ENCODE peak calls at places on chromosomes 1 and 21, in five cellular contexts. E is tibial nerve, N is esophagus muscularis mucosa, M is ovary, Y is heart left ventricle. T is an unnamed sample. For H3K4me1, the result is how much of the 10 kb centered on the place peaks cover.

GRCh38 chr1:6603424-6603850 is 768 bp upstream of the KLHL21 start:
- DNase-seq in E (no peak), N (no peak), M (peak), Y (peak), T (peak)

GRCh38 chr1:205578780-205579571 is 52.8 kb downstream of the ELK4 start:
- DNase-seq in E (no peak), N (no peak), M (no peak), Y (no peak), T (no peak)

GRCh38 chr1:228647523-228648444 is 87.5 kb upstream of the RHOU start:
- DNase-seq in E (no peak), N (peak), M (peak), Y (peak), T (peak)

GRCh38 chr1:226632169-226632884 is 83.8 kb downstream of the STUM start:
- DNase-seq in E (no peak), N (no peak), M (peak), Y (no peak), T (peak)

GRCh38 chr1:115828101-115829022 is 12.6 kb downstream of the NHLH2 start:
- DNase-seq in E (no peak), N (no peak), M (peak), Y (peak), T (peak)

GRCh38 chr1:200354243-200354642 is 55.6 kb downstream of the ZNF281 start:
- DNase-seq in E (no peak), N (no peak), M (no peak), Y (no peak), T (no peak)

GRCh38 chr1:24910210-24910609 is 19.9 kb downstream of the RUNX3 start:
- DNase-seq in E (no peak), N (no peak), M (no peak), Y (no peak), T (no peak)

GRCh38 chr1:43267291-43267805 is 2.4 kb upstream of the TMEM125 start:
- DNase-seq in E (no peak), N (no peak), M (no peak), Y (no peak), T (no peak)

GRCh38 chr1:208079161-208079560 is 165.0 kb downstream of the PLXNA2 start:
- DNase-seq in E (no peak), N (no peak), M (no peak), Y (no peak), T (no peak)

GRCh38 chr1:172638885-172639831 is 19.7 kb upstream of the FASLG start:
- DNase-seq in E (no peak), N (no peak), M (no peak), Y (no peak), T (no peak)

GRCh38 chr1:235077163-235077540 is 51.5 kb downstream of the TOMM20 start:
- DNase-seq in E (no peak), N (no peak), M (no peak), Y (no peak), T (no peak)
- H3K4me1 ChIP-seq in E (half or more), N (half or more), M (under half), Y (half or more), T (under half)

GRCh38 chr1:216562383-216562782 is 139.1 kb upstream of the USH2A start:
- DNase-seq in E (no peak), N (no peak), M (no peak), Y (no peak), T (no peak)

GRCh38 chr1:216563096-216563495 is 139.8 kb upstream of the USH2A start:
- DNase-seq in E (no peak), N (no peak), M (no peak), Y (no peak), T (no peak)

DNA sequence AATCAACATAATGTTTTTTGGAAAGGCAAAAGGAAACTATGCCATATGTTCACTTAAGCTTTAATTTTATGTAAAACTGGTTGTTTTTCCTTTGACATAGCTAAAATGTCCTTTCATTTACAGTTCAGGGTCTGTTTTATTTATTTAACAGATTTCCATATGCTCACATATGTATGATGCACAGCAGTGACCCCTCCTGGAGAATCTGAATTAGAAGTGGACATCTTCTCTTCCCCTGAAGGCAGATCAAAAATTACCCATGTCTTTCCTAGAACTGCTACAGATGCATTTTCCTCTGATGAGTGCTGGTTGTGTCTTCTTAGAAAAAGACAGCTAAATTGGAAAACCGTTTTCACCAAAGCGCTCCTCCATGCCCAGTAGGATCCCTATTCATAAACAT is 143.6 kb upstream of the USH2A start:
- DNase-seq in E (no peak), N (no peak), M (no peak), Y (no peak), T (no peak)
- TF ChIP-seq CTCF in E (no peak), N (no peak), M (no peak), Y (no peak), T (no peak)

DNA sequence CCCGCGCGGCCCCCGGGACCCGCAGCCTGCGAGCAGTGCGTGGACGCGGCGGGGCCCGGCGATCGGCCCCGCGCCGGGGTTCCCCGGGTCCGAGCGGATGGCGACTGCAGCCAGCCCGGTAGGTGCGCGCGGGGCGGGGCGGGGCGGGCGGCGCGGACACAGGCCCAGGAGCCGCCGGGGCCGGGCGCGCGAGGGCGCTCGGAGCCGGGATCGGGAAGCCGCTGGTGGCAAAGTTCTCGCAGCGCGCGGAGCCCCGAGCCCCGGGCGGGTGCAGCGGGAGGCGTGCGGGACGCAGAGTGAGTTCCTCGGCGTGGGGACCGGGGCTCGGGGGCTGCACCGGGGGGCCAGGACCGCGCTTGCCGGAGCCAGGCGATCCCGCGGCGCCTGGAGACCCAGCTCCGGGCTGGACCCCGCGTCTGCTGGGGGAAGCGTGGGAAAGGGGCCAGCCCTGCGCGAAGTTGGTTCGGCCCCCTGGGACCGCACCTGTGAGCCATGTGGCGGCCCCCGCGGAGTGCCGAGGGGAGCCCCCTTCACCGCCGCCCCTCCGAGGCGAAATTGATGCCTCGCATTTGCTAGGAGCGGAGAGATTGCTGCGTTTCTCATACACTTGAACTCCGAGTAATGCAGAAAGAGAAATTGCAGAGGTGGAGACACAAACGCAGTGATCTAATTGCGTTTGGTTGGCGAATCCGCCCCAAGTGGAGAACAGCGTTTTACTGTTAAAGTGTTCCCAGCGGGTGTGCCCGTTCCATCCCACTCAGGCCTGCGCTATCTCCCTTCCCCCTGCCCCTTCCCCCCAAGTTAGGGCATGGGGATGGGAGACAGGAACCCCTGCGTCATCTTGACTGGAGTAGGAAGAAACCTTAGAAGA is 228.9 kb upstream of the TMEM51 start:
- DNase-seq in E (no peak), N (no peak), M (peak), Y (peak), T (no peak)
- TF ChIP-seq POLR2A in E (no peak), N (no peak), M (no peak), Y (no peak), T (no peak)

GRCh38 chr1:31010081-31010989 is 55.2 kb downstream of the PUM1 start:
- DNase-seq in E (no peak), N (no peak), M (no peak), Y (no peak), T (no peak)
- H3K4me1 ChIP-seq in E (half or more), N (half or more), M (under half), Y (half or more), T (under half)

DNA sequence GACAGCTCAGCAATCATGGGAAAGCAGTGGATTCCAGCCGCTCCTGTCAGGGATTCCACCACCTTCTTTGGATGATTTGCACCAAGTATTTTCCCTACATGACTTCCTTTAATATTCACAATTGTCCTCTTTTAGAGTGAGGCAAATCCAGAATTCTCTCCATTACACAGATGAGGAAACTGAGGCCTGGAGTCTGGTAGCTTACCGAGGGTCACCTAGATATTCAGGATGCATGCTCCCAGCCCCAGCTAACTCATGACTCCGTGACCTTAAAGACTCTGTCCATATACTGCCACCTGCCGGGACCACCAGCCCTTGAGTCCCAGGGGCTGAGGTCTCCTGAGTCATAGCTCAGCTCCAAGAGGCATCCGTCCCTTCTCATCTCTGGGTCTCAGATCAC is 80.6 kb downstream of the CAPZB start:
- DNase-seq in E (no peak), N (no peak), M (no peak), Y (no peak), T (no peak)
- TF ChIP-seq CTCF in E (no peak), N (no peak), M (no peak), Y (no peak), T (no peak)

GRCh38 chr1:36351222-36351977 is 28.0 kb upstream of the EVA1B start:
- DNase-seq in E (no peak), N (no peak), M (no peak), Y (no peak), T (no peak)

GRCh38 chr1:36346741-36347370 is 23.4 kb upstream of the EVA1B start:
- DNase-seq in E (no peak), N (no peak), M (no peak), Y (no peak), T (no peak)

GRCh38 chr1:36349839-36350238 is 26.4 kb upstream of the EVA1B start:
- DNase-seq in E (no peak), N (no peak), M (no peak), Y (no peak), T (no peak)

GRCh38 chr1:36350659-36351171 is 27.3 kb upstream of the EVA1B start:
- DNase-seq in E (no peak), N (no peak), M (no peak), Y (no peak), T (no peak)

DNA sequence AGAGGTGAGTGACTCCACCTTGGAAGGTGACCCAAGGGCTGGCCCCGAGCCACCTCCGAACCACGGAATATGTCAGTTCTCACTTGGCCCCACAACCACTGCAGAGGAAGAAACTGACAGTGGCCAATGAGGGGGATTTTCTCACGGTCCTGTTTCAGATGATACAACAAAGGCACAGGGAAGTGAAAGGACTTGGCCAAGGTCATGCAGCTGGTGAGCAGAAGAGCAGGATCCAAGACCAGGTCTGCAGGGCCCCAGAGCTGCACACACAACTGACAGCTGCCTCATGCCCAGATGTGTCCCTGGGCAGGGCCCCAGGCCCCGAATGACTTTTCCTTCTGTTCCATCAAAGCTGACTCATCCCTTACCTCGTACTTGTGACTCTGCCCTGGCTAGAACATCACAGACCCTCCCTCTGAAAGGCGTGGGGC is 25.8 kb upstream of the EVA1B start:
- DNase-seq in E (no peak), N (no peak), M (no peak), Y (no peak), T (no peak)
- TF ChIP-seq POLR2A in E (no peak), N (no peak), M (no peak), Y (no peak), T (no peak)

GRCh38 chr1:91803847-91804545 is 82.0 kb downstream of the TGFBR3 start:
- DNase-seq in E (no peak), N (no peak), M (no peak), Y (no peak), T (no peak)

GRCh38 chr1:91806146-91806545 is 79.8 kb downstream of the TGFBR3 start:
- DNase-seq in E (no peak), N (no peak), M (no peak), Y (no peak), T (no peak)

GRCh38 chr1:91803133-91803532 is 82.8 kb downstream of the TGFBR3 start:
- DNase-seq in E (no peak), N (no peak), M (no peak), Y (no peak), T (no peak)

GRCh38 chr1:91805343-91805801 is 80.6 kb downstream of the TGFBR3 start:
- DNase-seq in E (no peak), N (no peak), M (no peak), Y (no peak), T (no peak)

GRCh38 chr1:91804546-91805023 is 81.4 kb downstream of the TGFBR3 start:
- DNase-seq in E (no peak), N (no peak), M (no peak), Y (no peak), T (no peak)
- H3K4me1 ChIP-seq in E (half or more), N (half or more), M (under half), Y (under half), T (under half)

GRCh38 chr21:42124081-42124480 is 53.0 kb downstream of the UMODL1 start:
- DNase-seq in E (no peak), N (no peak), M (no peak), Y (peak), T (no peak)

GRCh38 chr21:42124826-42125570 is 53.9 kb downstream of the UMODL1 start:
- DNase-seq in E (no peak), N (no peak), M (no peak), Y (no peak), T (no peak)

GRCh38 chr21:42123509-42123908 is 52.4 kb downstream of the UMODL1 start:
- DNase-seq in E (no peak), N (no peak), M (no peak), Y (peak), T (no peak)

GRCh38 chr21:42127164-42128125 is 56.3 kb downstream of the UMODL1 start:
- DNase-seq in E (no peak), N (no peak), M (no peak), Y (no peak), T (no peak)

DNA sequence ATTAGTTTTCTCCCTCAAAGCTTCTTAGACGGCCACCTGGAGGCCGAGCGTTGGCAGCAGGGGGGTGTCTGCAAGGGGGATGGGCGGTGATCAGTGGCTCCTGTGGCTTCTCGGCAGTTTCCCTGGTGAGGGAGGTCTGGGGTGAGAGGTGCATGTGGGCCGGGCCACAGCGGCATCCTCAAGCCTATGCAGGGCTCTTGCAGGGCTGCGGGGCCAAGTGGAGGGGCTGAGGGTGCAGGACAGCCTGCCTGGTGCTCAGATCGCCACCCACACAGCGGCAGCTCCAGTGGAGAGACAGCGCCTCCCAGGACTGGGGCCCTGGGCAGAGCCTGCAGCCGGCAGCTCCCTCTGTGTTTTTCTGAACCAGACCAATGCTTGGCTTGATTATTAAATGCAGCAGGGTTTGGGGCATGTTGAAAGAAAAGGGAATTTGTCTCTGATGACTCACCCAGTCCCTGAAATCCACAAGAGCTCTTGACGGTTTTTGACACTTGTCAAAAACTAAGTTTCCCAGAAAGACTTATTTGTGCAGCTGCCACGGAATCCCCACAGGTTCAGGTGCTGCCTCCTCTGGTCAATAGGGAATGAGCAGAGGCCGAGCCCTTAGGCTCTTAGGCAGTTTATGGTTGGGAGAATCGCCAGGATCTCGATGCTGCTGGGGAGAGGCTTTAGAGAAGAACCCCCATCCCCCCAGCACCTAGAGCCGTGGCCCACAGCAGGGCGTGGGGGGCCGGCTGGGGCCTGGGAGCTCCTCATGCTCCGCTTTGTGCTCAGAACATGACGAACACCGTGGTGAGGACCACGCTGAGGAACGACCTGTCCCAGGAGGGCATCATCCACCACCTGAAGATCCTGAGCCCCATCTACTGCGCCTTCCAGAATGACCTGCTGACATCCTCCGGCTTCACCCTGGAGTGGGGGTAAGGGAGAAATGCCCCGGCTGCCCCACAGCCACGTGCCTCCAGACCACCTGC is 54.7 kb downstream of the UMODL1 start:
- DNase-seq in E (no peak), N (no peak), M (no peak), Y (no peak), T (no peak)
- TF ChIP-seq CTCF in E (no peak), N (no peak), M (no peak), Y (no peak), T (no peak)

DNA sequence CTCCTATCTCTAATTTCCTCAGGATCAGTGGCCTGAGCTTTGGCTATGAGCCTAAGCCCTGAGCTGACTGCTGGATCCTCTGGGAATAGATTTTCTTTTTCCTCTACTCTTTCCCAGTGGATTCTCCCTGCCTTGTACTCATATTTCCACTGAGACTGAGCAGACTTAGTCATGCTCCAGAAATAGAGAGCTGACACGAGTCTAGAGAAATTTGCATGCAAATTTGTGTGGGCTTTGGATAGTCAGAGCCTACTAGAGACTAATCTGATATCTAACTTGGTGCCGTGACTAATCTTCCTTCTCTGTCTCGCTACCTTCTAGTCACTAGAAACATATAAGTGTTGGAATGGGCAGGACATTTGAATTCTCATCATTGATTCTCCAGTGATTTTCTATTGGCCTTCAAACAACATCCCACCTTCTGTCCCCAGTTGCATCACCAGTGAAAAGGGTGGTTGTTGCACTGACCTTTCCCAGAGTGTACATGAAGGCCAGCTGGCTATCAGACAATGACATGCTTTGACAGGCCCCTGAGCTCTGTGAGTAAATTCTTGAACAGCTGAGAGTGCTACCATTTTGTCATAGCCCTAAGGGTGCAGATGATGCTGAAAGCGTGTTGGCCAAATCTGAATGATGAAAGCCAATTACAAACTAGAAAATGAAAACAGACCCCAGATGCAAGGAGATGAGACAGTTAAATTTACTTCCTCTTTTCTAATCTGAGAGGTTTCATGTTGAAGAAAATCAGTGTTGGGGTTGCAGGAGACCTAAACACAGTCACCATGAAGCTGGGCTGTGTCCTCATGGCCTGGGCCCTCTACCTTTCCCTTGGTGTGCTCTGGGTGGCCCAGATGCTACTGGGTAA is at the start of gene FCRLA:
- DNase-seq in E (no peak), N (no peak), M (no peak), Y (no peak), T (no peak)
- TF ChIP-seq POLR2A in E (no peak), N (no peak), M (no peak), Y (no peak), T (no peak)

GRCh38 chr1:56545711-56546110 is 33.7 kb downstream of the PLPP3 start:
- DNase-seq in E (no peak), N (no peak), M (no peak), Y (peak), T (no peak)
- H3K4me1 ChIP-seq in E (half or more), N (half or more), M (under half), Y (half or more), T (under half)

T was measured in uterus.